ENCODE peak calls at places on chromosome 2, in ten cellular contexts. G is activated T-cell treated with anti-CD3 and anti-CD28 coated beads, Interleukin-2, amount 50 U/mL, for 48 hours; X is C1 segment of cervical spinal cord; Q is activated CD4-positive, alpha-beta T cell treated with anti-CD3 and anti-CD28 coated beads for 4 hours; I is frontal cortex; W is SW480; O is right lobe of liver; S is caudate nucleus; F is stomach; C is NK-92 treated with Interleukin-12 subunit alpha and Interleukin-12 subunit beta, amount 100 ng/mL, for 24 hours. M is an unnamed sample.

GRCh38 chr2:11546072-11546471 is 12.2 kb downstream of the GREB1 start:
- DNase-seq in F (no peak), X (no peak), I (no peak), Q (no peak), S (no peak), G (no peak), O (no peak), C (no peak), W (no peak), M (no peak)

GRCh38 chr2:172440795-172441194 is 13.4 kb downstream of the ITGA6 start:
- DNase-seq in G (no peak), O (no peak), F (no peak), X (no peak), I (no peak), C (no peak), W (peak), Q (no peak), S (no peak), M (peak)

GRCh38 chr2:45681675-45682074 is 30.2 kb downstream of the PRKCE start:
- DNase-seq in S (no peak), Q (no peak), I (no peak), O (no peak), G (no peak), F (peak), X (no peak), W (peak), C (peak), M (peak)

GRCh38 chr2:201358684-201359083 is 1.5 kb upstream of the FLACC1 start:
- DNase-seq in G (peak), W (peak), X (no peak), S (no peak), O (no peak), C (no peak), I (no peak), Q (peak), F (no peak), M (peak)

GRCh38 chr2:235416816-235417499 is 76.9 kb upstream of the AGAP1 start:
- DNase-seq in G (no peak), C (no peak), X (no peak), I (no peak), Q (no peak), F (no peak), O (no peak), S (no peak), W (no peak), M (no peak)

GRCh38 chr2:240702640-240703011 is 11.0 kb downstream of the AQP12A start:
- DNase-seq in O (peak), Q (no peak), W (no peak), C (no peak), I (no peak), S (no peak), G (no peak), X (no peak), F (no peak), M (no peak)

GRCh38 chr2:118857677-118858484 is 10.4 kb upstream of the EN1 start:
- DNase-seq in I (no peak), W (no peak), G (peak), S (no peak), F (no peak), X (no peak), Q (no peak), O (no peak), C (no peak), M (no peak)

GRCh38 chr2:209091026-209091425 is 332.8 kb upstream of the MAP2 start:
- DNase-seq in Q (no peak), F (no peak), X (no peak), I (no peak), S (no peak), W (peak), G (no peak), C (no peak), O (no peak), M (no peak)

GRCh38 chr2:30655660-30656059 is 151.6 kb downstream of the CAPN13 start:
- DNase-seq in G (no peak), W (no peak), F (no peak), X (no peak), Q (no peak), C (no peak), I (no peak), S (no peak), O (no peak), M (no peak)

GRCh38 chr2:200483729-200484198 is 26.1 kb downstream of the KCTD18 start:
- DNase-seq in Q (no peak), C (no peak), I (no peak), W (peak), X (no peak), F (peak), S (no peak), O (peak), G (no peak), M (peak)

M was measured in GM12865.